ENCODE peak calls at places on chromosomes 7 and 10, in seven cellular contexts. One of them, this sample, is unnamed.

GRCh38 chr7:117381357-117381756 is 45.9 kb downstream of the ASZ1 start:
- DNase-seq in RWPE1: no peak
- DNase-seq in Right ventricle myocardium superior: no peak
- DNase-seq in uterus: no peak
- DNase-seq in activated CD8-positive, alpha-beta memory T cell treated with anti-CD3 and anti-CD28 coated beads, Interleukin-2, amount 10 ng/mL, durations not matched to agents 7 days and 5 days: no peak
- DNase-seq in amygdala: no peak
- DNase-seq in stimulated activated CD8-positive, alpha-beta memory T cell treated with anti-CD3 and anti-CD28 coated beads, Interleukin-15, amount 100 ng/mL, for 1 hour: no peak
- DNase-seq in this sample: no peak

GRCh38 chr7:130263130-130263529 is 3.5 kb upstream of the CPA2 start:
- DNase-seq in RWPE1: no peak
- DNase-seq in Right ventricle myocardium superior: no peak
- DNase-seq in uterus: no peak
- DNase-seq in activated CD8-positive, alpha-beta memory T cell treated with anti-CD3 and anti-CD28 coated beads, Interleukin-2, amount 10 ng/mL, durations not matched to agents 7 days and 5 days: no peak
- DNase-seq in amygdala: no peak
- DNase-seq in stimulated activated CD8-positive, alpha-beta memory T cell treated with anti-CD3 and anti-CD28 coated beads, Interleukin-15, amount 100 ng/mL, for 1 hour: no peak
- DNase-seq in this sample: no peak

GRCh38 chr7:106225856-106226255 is 58.9 kb downstream of the NAMPT start:
- DNase-seq in RWPE1: no peak
- DNase-seq in Right ventricle myocardium superior: no peak
- DNase-seq in uterus: no peak
- DNase-seq in activated CD8-positive, alpha-beta memory T cell treated with anti-CD3 and anti-CD28 coated beads, Interleukin-2, amount 10 ng/mL, durations not matched to agents 7 days and 5 days: no peak
- DNase-seq in amygdala: no peak
- DNase-seq in stimulated activated CD8-positive, alpha-beta memory T cell treated with anti-CD3 and anti-CD28 coated beads, Interleukin-15, amount 100 ng/mL, for 1 hour: no peak
- DNase-seq in this sample: peak; percentile 33

GRCh38 chr7:27108390-27109127 is 6.1 kb upstream of the HOXA2 start:
- DNase-seq in RWPE1: no peak
- DNase-seq in Right ventricle myocardium superior: no peak
- DNase-seq in uterus: no peak
- DNase-seq in activated CD8-positive, alpha-beta memory T cell treated with anti-CD3 and anti-CD28 coated beads, Interleukin-2, amount 10 ng/mL, durations not matched to agents 7 days and 5 days: no peak
- DNase-seq in amygdala: no peak
- DNase-seq in stimulated activated CD8-positive, alpha-beta memory T cell treated with anti-CD3 and anti-CD28 coated beads, Interleukin-15, amount 100 ng/mL, for 1 hour: no peak
- DNase-seq in this sample: no peak

GRCh38 chr7:111343017-111343416 is 219.3 kb downstream of the IMMP2L start:
- DNase-seq in RWPE1: no peak
- DNase-seq in Right ventricle myocardium superior: no peak
- DNase-seq in uterus: no peak
- DNase-seq in activated CD8-positive, alpha-beta memory T cell treated with anti-CD3 and anti-CD28 coated beads, Interleukin-2, amount 10 ng/mL, durations not matched to agents 7 days and 5 days: no peak
- DNase-seq in amygdala: no peak
- DNase-seq in stimulated activated CD8-positive, alpha-beta memory T cell treated with anti-CD3 and anti-CD28 coated beads, Interleukin-15, amount 100 ng/mL, for 1 hour: no peak
- DNase-seq in this sample: no peak

GRCh38 chr10:34364253-34365037 is 450.7 kb downstream of the PARD3 start:
- DNase-seq in RWPE1: no peak
- DNase-seq in Right ventricle myocardium superior: no peak
- DNase-seq in uterus: no peak
- DNase-seq in activated CD8-positive, alpha-beta memory T cell treated with anti-CD3 and anti-CD28 coated beads, Interleukin-2, amount 10 ng/mL, durations not matched to agents 7 days and 5 days: no peak
- DNase-seq in amygdala: no peak
- DNase-seq in stimulated activated CD8-positive, alpha-beta memory T cell treated with anti-CD3 and anti-CD28 coated beads, Interleukin-15, amount 100 ng/mL, for 1 hour: no peak
- DNase-seq in this sample: peak; percentile 53

GRCh38 chr7:2612445-2613112 is 19.2 kb upstream of the TTYH3 start:
- DNase-seq in RWPE1: peak; percentile 30
- DNase-seq in Right ventricle myocardium superior: no peak
- DNase-seq in uterus: no peak
- DNase-seq in activated CD8-positive, alpha-beta memory T cell treated with anti-CD3 and anti-CD28 coated beads, Interleukin-2, amount 10 ng/mL, durations not matched to agents 7 days and 5 days: no peak
- DNase-seq in amygdala: no peak
- DNase-seq in stimulated activated CD8-positive, alpha-beta memory T cell treated with anti-CD3 and anti-CD28 coated beads, Interleukin-15, amount 100 ng/mL, for 1 hour: no peak
- DNase-seq in this sample: no peak

GRCh38 chr7:75971961-75972763 is 22.2 kb downstream of the TMEM120A start:
- DNase-seq in RWPE1: no peak
- DNase-seq in Right ventricle myocardium superior: peak; percentile 88
- DNase-seq in uterus: no peak
- DNase-seq in activated CD8-positive, alpha-beta memory T cell treated with anti-CD3 and anti-CD28 coated beads, Interleukin-2, amount 10 ng/mL, durations not matched to agents 7 days and 5 days: no peak
- DNase-seq in amygdala: no peak
- DNase-seq in stimulated activated CD8-positive, alpha-beta memory T cell treated with anti-CD3 and anti-CD28 coated beads, Interleukin-15, amount 100 ng/mL, for 1 hour: no peak
- DNase-seq in this sample: no peak

GRCh38 chr10:87817873-87818504 is at the start of gene ATAD1:
- DNase-seq in RWPE1: peak; percentile 90
- DNase-seq in Right ventricle myocardium superior: peak; percentile 90
- DNase-seq in uterus: peak; percentile 81
- DNase-seq in activated CD8-positive, alpha-beta memory T cell treated with anti-CD3 and anti-CD28 coated beads, Interleukin-2, amount 10 ng/mL, durations not matched to agents 7 days and 5 days: peak; percentile 92
- DNase-seq in amygdala: peak; percentile 64
- DNase-seq in stimulated activated CD8-positive, alpha-beta memory T cell treated with anti-CD3 and anti-CD28 coated beads, Interleukin-15, amount 100 ng/mL, for 1 hour: peak; percentile 71
- DNase-seq in this sample: peak; percentile 88

GRCh38 chr10:114174462-114175190 is 623 bp upstream of the CCDC186 start:
- DNase-seq in RWPE1: peak; percentile 60
- DNase-seq in Right ventricle myocardium superior: peak; percentile 72
- DNase-seq in uterus: no peak
- DNase-seq in activated CD8-positive, alpha-beta memory T cell treated with anti-CD3 and anti-CD28 coated beads, Interleukin-2, amount 10 ng/mL, durations not matched to agents 7 days and 5 days: no peak
- DNase-seq in amygdala: no peak
- DNase-seq in stimulated activated CD8-positive, alpha-beta memory T cell treated with anti-CD3 and anti-CD28 coated beads, Interleukin-15, amount 100 ng/mL, for 1 hour: peak; percentile 30
- DNase-seq in this sample: no peak

GRCh38 chr7:73560035-73560835 is 2.7 kb upstream of the BCL7B start:
- DNase-seq in RWPE1: peak; percentile 47
- DNase-seq in Right ventricle myocardium superior: no peak
- DNase-seq in uterus: no peak
- DNase-seq in activated CD8-positive, alpha-beta memory T cell treated with anti-CD3 and anti-CD28 coated beads, Interleukin-2, amount 10 ng/mL, durations not matched to agents 7 days and 5 days: no peak
- DNase-seq in amygdala: no peak
- DNase-seq in stimulated activated CD8-positive, alpha-beta memory T cell treated with anti-CD3 and anti-CD28 coated beads, Interleukin-15, amount 100 ng/mL, for 1 hour: no peak
- DNase-seq in this sample: peak; percentile 80

GRCh38 chr7:145036592-145037386 is 200.9 kb upstream of the TPK1 start:
- DNase-seq in RWPE1: peak; percentile 3
- DNase-seq in Right ventricle myocardium superior: peak; percentile 42
- DNase-seq in uterus: no peak
- DNase-seq in activated CD8-positive, alpha-beta memory T cell treated with anti-CD3 and anti-CD28 coated beads, Interleukin-2, amount 10 ng/mL, durations not matched to agents 7 days and 5 days: no peak
- DNase-seq in amygdala: no peak
- DNase-seq in stimulated activated CD8-positive, alpha-beta memory T cell treated with anti-CD3 and anti-CD28 coated beads, Interleukin-15, amount 100 ng/mL, for 1 hour: peak; percentile 7
- DNase-seq in this sample: peak; percentile 3

GRCh38 chr7:87106974-87107612 is 45.2 kb upstream of the DMTF1 start:
- DNase-seq in RWPE1: no peak
- DNase-seq in Right ventricle myocardium superior: no peak
- DNase-seq in uterus: no peak
- DNase-seq in activated CD8-positive, alpha-beta memory T cell treated with anti-CD3 and anti-CD28 coated beads, Interleukin-2, amount 10 ng/mL, durations not matched to agents 7 days and 5 days: no peak
- DNase-seq in amygdala: no peak
- DNase-seq in stimulated activated CD8-positive, alpha-beta memory T cell treated with anti-CD3 and anti-CD28 coated beads, Interleukin-15, amount 100 ng/mL, for 1 hour: no peak
- DNase-seq in this sample: no peak

GRCh38 chr7:90717286-90718060 is 121.4 kb downstream of the CDK14 start:
- DNase-seq in RWPE1: no peak
- DNase-seq in Right ventricle myocardium superior: no peak
- DNase-seq in uterus: no peak
- DNase-seq in activated CD8-positive, alpha-beta memory T cell treated with anti-CD3 and anti-CD28 coated beads, Interleukin-2, amount 10 ng/mL, durations not matched to agents 7 days and 5 days: no peak
- DNase-seq in amygdala: no peak
- DNase-seq in stimulated activated CD8-positive, alpha-beta memory T cell treated with anti-CD3 and anti-CD28 coated beads, Interleukin-15, amount 100 ng/mL, for 1 hour: no peak
- DNase-seq in this sample: peak; percentile 59

GRCh38 chr7:21314954-21315353 is 112.9 kb upstream of the SP4 start:
- DNase-seq in RWPE1: no peak
- DNase-seq in Right ventricle myocardium superior: no peak
- DNase-seq in uterus: no peak
- DNase-seq in activated CD8-positive, alpha-beta memory T cell treated with anti-CD3 and anti-CD28 coated beads, Interleukin-2, amount 10 ng/mL, durations not matched to agents 7 days and 5 days: no peak
- DNase-seq in amygdala: no peak
- DNase-seq in stimulated activated CD8-positive, alpha-beta memory T cell treated with anti-CD3 and anti-CD28 coated beads, Interleukin-15, amount 100 ng/mL, for 1 hour: no peak
- DNase-seq in this sample: no peak

GRCh38 chr7:76333388-76334101 is 25.2 kb downstream of the YWHAG start:
- DNase-seq in RWPE1: no peak
- DNase-seq in Right ventricle myocardium superior: peak; percentile 85
- DNase-seq in uterus: no peak
- DNase-seq in activated CD8-positive, alpha-beta memory T cell treated with anti-CD3 and anti-CD28 coated beads, Interleukin-2, amount 10 ng/mL, durations not matched to agents 7 days and 5 days: no peak
- DNase-seq in amygdala: no peak
- DNase-seq in stimulated activated CD8-positive, alpha-beta memory T cell treated with anti-CD3 and anti-CD28 coated beads, Interleukin-15, amount 100 ng/mL, for 1 hour: no peak
- DNase-seq in this sample: no peak

GRCh38 chr10:11886851-11887250 is 63.7 kb downstream of the PROSER2 start:
- DNase-seq in RWPE1: peak; percentile 32
- DNase-seq in Right ventricle myocardium superior: no peak
- DNase-seq in uterus: no peak
- DNase-seq in activated CD8-positive, alpha-beta memory T cell treated with anti-CD3 and anti-CD28 coated beads, Interleukin-2, amount 10 ng/mL, durations not matched to agents 7 days and 5 days: no peak
- DNase-seq in amygdala: no peak
- DNase-seq in stimulated activated CD8-positive, alpha-beta memory T cell treated with anti-CD3 and anti-CD28 coated beads, Interleukin-15, amount 100 ng/mL, for 1 hour: no peak
- DNase-seq in this sample: no peak

GRCh38 chr7:134594877-134595276 is 46.0 kb downstream of the AKR1B15 start:
- DNase-seq in RWPE1: no peak
- DNase-seq in Right ventricle myocardium superior: no peak
- DNase-seq in uterus: no peak
- DNase-seq in activated CD8-positive, alpha-beta memory T cell treated with anti-CD3 and anti-CD28 coated beads, Interleukin-2, amount 10 ng/mL, durations not matched to agents 7 days and 5 days: no peak
- DNase-seq in amygdala: no peak
- DNase-seq in stimulated activated CD8-positive, alpha-beta memory T cell treated with anti-CD3 and anti-CD28 coated beads, Interleukin-15, amount 100 ng/mL, for 1 hour: no peak
- DNase-seq in this sample: no peak

GRCh38 chr10:29345144-29345892 is 56.4 kb downstream of the LYZL1 start:
- DNase-seq in RWPE1: no peak
- DNase-seq in Right ventricle myocardium superior: no peak
- DNase-seq in uterus: no peak
- DNase-seq in activated CD8-positive, alpha-beta memory T cell treated with anti-CD3 and anti-CD28 coated beads, Interleukin-2, amount 10 ng/mL, durations not matched to agents 7 days and 5 days: no peak
- DNase-seq in amygdala: no peak
- DNase-seq in stimulated activated CD8-positive, alpha-beta memory T cell treated with anti-CD3 and anti-CD28 coated beads, Interleukin-15, amount 100 ng/mL, for 1 hour: no peak
- DNase-seq in this sample: no peak

GRCh38 chr10:112515126-112515525 is 68.1 kb downstream of the VTI1A start:
- DNase-seq in RWPE1: no peak
- DNase-seq in Right ventricle myocardium superior: no peak
- DNase-seq in uterus: no peak
- DNase-seq in activated CD8-positive, alpha-beta memory T cell treated with anti-CD3 and anti-CD28 coated beads, Interleukin-2, amount 10 ng/mL, durations not matched to agents 7 days and 5 days: no peak
- DNase-seq in amygdala: no peak
- DNase-seq in stimulated activated CD8-positive, alpha-beta memory T cell treated with anti-CD3 and anti-CD28 coated beads, Interleukin-15, amount 100 ng/mL, for 1 hour: no peak
- DNase-seq in this sample: no peak

GRCh38 chr10:3563298-3563697 is 221.7 kb downstream of the KLF6 start:
- DNase-seq in RWPE1: no peak
- DNase-seq in Right ventricle myocardium superior: no peak
- DNase-seq in uterus: no peak
- DNase-seq in activated CD8-positive, alpha-beta memory T cell treated with anti-CD3 and anti-CD28 coated beads, Interleukin-2, amount 10 ng/mL, durations not matched to agents 7 days and 5 days: no peak
- DNase-seq in amygdala: no peak
- DNase-seq in stimulated activated CD8-positive, alpha-beta memory T cell treated with anti-CD3 and anti-CD28 coated beads, Interleukin-15, amount 100 ng/mL, for 1 hour: no peak
- DNase-seq in this sample: no peak